ENCODE peak calls at places on chromosomes 16 and 17, in six cellular contexts. Y is breast epithelium, A is stomach, P is ovary, C is adipocyte, H is A549. G is an unnamed sample.

GRCh38 chr16:57720142-57720575 is 15.4 kb upstream of the KATNB1 start:
- DNase-seq in Y (no peak), A (peak; percentile 81), P (no peak), C (peak; percentile 42), H (peak; percentile 75), G (peak; percentile 72)

GRCh38 chr17:43940630-43941029 is 1.6 kb downstream of the PPY start:
- DNase-seq in Y (no peak), A (no peak), P (no peak), C (peak; percentile 62), H (peak; percentile 58), G (peak; percentile 84)

GRCh38 chr16:57373117-57373947 is 1.0 kb downstream of the CX3CL1 start:
- DNase-seq in Y (peak; percentile 73), A (no peak), P (no peak), C (no peak), H (no peak), G (peak; percentile 30)

GRCh38 chr16:8721693-8722348 is 47.4 kb downstream of the ABAT start:
- DNase-seq in Y (no peak), A (no peak), P (no peak), C (no peak), H (no peak), G (peak; percentile 58)

GRCh38 chr16:4538067-4538385 is 547 bp downstream of the CDIP1 start:
- DNase-seq in Y (peak; percentile 24), A (no peak), P (no peak), C (peak; percentile 61), H (no peak), G (no peak)

GRCh38 chr17:21539146-21539545 is 153.2 kb upstream of the KCNJ18 start:
- DNase-seq in Y (no peak), A (no peak), P (no peak), C (peak; percentile 5), H (no peak), G (no peak)

GRCh38 chr16:57620316-57621231 is 7.9 kb upstream of the ADGRG1 start:
- DNase-seq in Y (peak; percentile 75), A (peak; percentile 88), P (peak; percentile 28), C (no peak), H (no peak), G (peak; percentile 36)

GRCh38 chr17:45006927-45007461 is 38.9 kb upstream of the C1QL1 start:
- DNase-seq in Y (no peak), A (no peak), P (no peak), C (peak; percentile 13), H (no peak), G (no peak)

GRCh38 chr16:11139624-11140375 is 116.2 kb downstream of the SOCS1 start:
- DNase-seq in Y (no peak), A (no peak), P (no peak), C (no peak), H (no peak), G (no peak)

GRCh38 chr16:82459580-82460256 is 167.1 kb upstream of the CDH13 start:
- DNase-seq in Y (no peak), A (no peak), P (no peak), C (no peak), H (no peak), G (no peak)

GRCh38 chr17:14396542-14396941 is 95.7 kb downstream of the HS3ST3B1 start:
- DNase-seq in Y (no peak), A (no peak), P (no peak), C (peak; percentile 24), H (peak; percentile 14), G (no peak)

GRCh38 chr16:51394401-51394800 is 243.3 kb upstream of the SALL1 start:
- DNase-seq in Y (no peak), A (no peak), P (no peak), C (peak; percentile 37), H (no peak), G (no peak)

GRCh38 chr16:49352923-49353322 is 20.7 kb upstream of the C16orf78 start:
- DNase-seq in Y (no peak), A (no peak), P (no peak), C (peak; percentile 2), H (peak; percentile 23), G (peak; percentile 57)

GRCh38 chr16:67406628-67407027 is 9.6 kb downstream of the ZDHHC1 start:
- DNase-seq in Y (no peak), A (no peak), P (no peak), C (peak; percentile 88), H (no peak), G (no peak)

GRCh38 chr17:66378296-66378695 is 75.9 kb downstream of the PRKCA start:
- DNase-seq in Y (no peak), A (no peak), P (no peak), C (no peak), H (no peak), G (no peak)

GRCh38 chr17:36204724-36205500 is 6.0 kb upstream of the CCL4L2 start:
- DNase-seq in Y (no peak), A (no peak), P (no peak), C (no peak), H (no peak), G (no peak)

GRCh38 chr17:962650-963049 is 16.9 kb downstream of the NXN start:
- DNase-seq in Y (no peak), A (no peak), P (no peak), C (no peak), H (no peak), G (no peak)

GRCh38 chr17:45976755-45977505 is 22.1 kb upstream of the STH start:
- DNase-seq in Y (no peak), A (no peak), P (no peak), C (no peak), H (no peak), G (peak; percentile 60)

GRCh38 chr17:67608691-67609090 is 109.0 kb upstream of the NOL11 start:
- DNase-seq in Y (no peak), A (no peak), P (no peak), C (peak; percentile 54), H (no peak), G (no peak)

GRCh38 chr17:73863761-73864535 is 219.7 kb upstream of the SDK2 start:
- DNase-seq in Y (no peak), A (peak; percentile 43), P (no peak), C (no peak), H (no peak), G (peak; percentile 55)

GRCh38 chr17:3843935-3844516 is 2.0 kb downstream of the NCBP3 start:
- DNase-seq in Y (no peak), A (peak; percentile 57), P (no peak), C (peak; percentile 42), H (peak; percentile 78), G (peak; percentile 45)

GRCh38 chr17:71229036-71229435 is 891.8 kb upstream of the SOX9 start:
- DNase-seq in Y (no peak), A (no peak), P (no peak), C (no peak), H (no peak), G (no peak)

GRCh38 chr17:46043606-46044005 is 44.6 kb downstream of the STH start:
- DNase-seq in Y (no peak), A (no peak), P (no peak), C (no peak), H (no peak), G (no peak)

GRCh38 chr17:75571197-75571884 is 16.3 kb upstream of the MYO15B start:
- DNase-seq in Y (no peak), A (peak; percentile 48), P (no peak), C (no peak), H (no peak), G (no peak)

GRCh38 chr17:51135956-51136355 is 15.3 kb upstream of the SPAG9 start:
- DNase-seq in Y (no peak), A (no peak), P (no peak), C (no peak), H (no peak), G (no peak)

GRCh38 chr17:66747561-66748275 is 87.2 kb upstream of the CACNG5 start:
- DNase-seq in Y (no peak), A (no peak), P (no peak), C (peak; percentile 13), H (no peak), G (no peak)

GRCh38 chr17:15260376-15261062 is 4.6 kb downstream of the PMP22 start:
- DNase-seq in Y (peak; percentile 74), A (peak; percentile 84), P (peak; percentile 96), C (peak; percentile 95), H (peak; percentile 85), G (peak; percentile 85)

GRCh38 chr16:58882292-58882691 is 148.2 kb upstream of the GOT2 start:
- DNase-seq in Y (no peak), A (no peak), P (no peak), C (no peak), H (no peak), G (no peak)

GRCh38 chr16:58883131-58883530 is 149.0 kb upstream of the GOT2 start:
- DNase-seq in Y (no peak), A (no peak), P (no peak), C (no peak), H (no peak), G (no peak)

GRCh38 chr16:58885528-58886170 is 151.5 kb upstream of the GOT2 start:
- DNase-seq in Y (no peak), A (no peak), P (no peak), C (no peak), H (no peak), G (no peak)
- H3K9me3 ChIP-seq in Y (no peaks in the 10 kb centered on the region), A (no peaks in the 10 kb centered on the region), P (no peaks in the 10 kb centered on the region), C (no peaks in the 10 kb centered on the region), H (no peaks in the 10 kb centered on the region), G (no peaks in the 10 kb centered on the region)

GRCh38 chr17:52666264-52666663 is 507.8 kb upstream of the CA10 start:
- DNase-seq in Y (no peak), A (no peak), P (no peak), C (no peak), H (no peak), G (no peak)
- H3K9me3 ChIP-seq in Y (no peaks in the 10 kb centered on the region), A (no peaks in the 10 kb centered on the region), P (no peaks in the 10 kb centered on the region), C (peaks cover 3% of the 10 kb centered on the region), H (peaks cover 6% of the 10 kb centered on the region), G (no peaks in the 10 kb centered on the region)

GRCh38 chr17:61699694-61700093 is 108.7 kb upstream of the NACA2 start:
- DNase-seq in Y (no peak), A (no peak), P (no peak), C (no peak), H (no peak), G (no peak)

GRCh38 chr17:61700252-61700651 is 109.2 kb upstream of the NACA2 start:
- DNase-seq in Y (no peak), A (no peak), P (no peak), C (no peak), H (no peak), G (no peak)

GRCh38 chr17:61695779-61696337 is 104.8 kb upstream of the NACA2 start:
- DNase-seq in Y (no peak), A (no peak), P (no peak), C (no peak), H (no peak), G (no peak)

GRCh38 chr17:61699032-61699431 is 108.0 kb upstream of the NACA2 start:
- DNase-seq in Y (no peak), A (no peak), P (no peak), C (no peak), H (no peak), G (no peak)

DNA sequence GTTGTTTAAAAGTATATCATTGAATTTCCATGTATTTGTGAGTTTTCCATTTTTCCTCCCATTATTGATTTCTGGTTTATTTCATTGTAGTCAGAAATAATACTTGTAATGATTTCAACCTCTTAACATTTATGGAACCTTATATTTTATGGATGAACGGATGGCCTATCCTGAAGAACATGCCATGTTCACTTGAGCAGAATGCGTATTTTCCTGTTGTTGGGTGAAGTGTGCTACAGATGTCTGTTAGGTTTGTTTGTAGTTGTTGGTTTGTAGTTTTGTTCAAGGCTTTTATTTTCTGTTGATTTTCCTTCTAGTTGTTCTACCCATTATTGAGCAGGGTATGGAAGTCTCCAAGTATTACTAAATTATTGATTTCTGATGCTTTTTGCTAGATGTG is 107.2 kb upstream of the NACA2 start:
- DNase-seq in Y (no peak), A (no peak), P (no peak), C (no peak), H (no peak), G (no peak)
- H3K9me3 ChIP-seq in Y (peaks cover 18% of the 10 kb centered on the region), A (peaks cover 54% of the 10 kb centered on the region), P (peaks cover 5% of the 10 kb centered on the region), C (peaks cover 32% of the 10 kb centered on the region), H (peaks cover 41% of the 10 kb centered on the region), G (no peaks in the 10 kb centered on the region)

GRCh38 chr16:88284101-88284500 is 98.7 kb upstream of the ZNF469 start:
- DNase-seq in Y (no peak), A (no peak), P (no peak), C (no peak), H (no peak), G (no peak)
- H3K9me3 ChIP-seq in Y (peaks cover 23% of the 10 kb centered on the region), A (peaks cover 18% of the 10 kb centered on the region), P (peaks cover 5% of the 10 kb centered on the region), C (peaks cover 24% of the 10 kb centered on the region), H (peaks cover 51% of the 10 kb centered on the region), G (peaks cover 12% of the 10 kb centered on the region)

G was measured in BE2C.